ENCODE peak calls at places on chromosomes 6 and 20, in six cellular contexts. R is NCI-H1436 treated with DMSO at 0.1 percent for 48 hours, X is D341Med, L is AG20443, F is activated gamma-delta T cell treated with Interleukin-2 at 50 U/mL for 16 hours, P is kidney epithelial cell. D is an unnamed sample.

GRCh38 chr6:13267142-13267621 is 61.2 kb downstream of the TBC1D7 start:
- DNase-seq in R (no peak), X (no peak), L (peak; percentile 49), F (no peak), P (peak; percentile 71), D (no peak)

GRCh38 chr6:63963756-63964315 is 328.2 kb downstream of the PHF3 start:
- DNase-seq in R (no peak), X (peak; percentile 18), L (no peak), F (no peak), P (no peak), D (no peak)

GRCh38 chr6:153872946-153873345 is 166.1 kb upstream of the OPRM1 start:
- DNase-seq in R (no peak), X (no peak), L (no peak), F (no peak), P (peak; percentile 62), D (no peak)

GRCh38 chr20:57061058-57061900 is 205.2 kb downstream of the BMP7 start:
- DNase-seq in R (no peak), X (peak; percentile 73), L (peak; percentile 62), F (no peak), P (no peak), D (no peak)

GRCh38 chr20:6178537-6178936 is 55.7 kb upstream of the FERMT1 start:
- DNase-seq in R (no peak), X (peak; percentile 36), L (no peak), F (no peak), P (peak; percentile 26), D (no peak)

GRCh38 chr6:13380761-13381160 is 52.4 kb upstream of the TBC1D7 start:
- DNase-seq in R (no peak), X (no peak), L (no peak), F (no peak), P (no peak), D (no peak)

GRCh38 chr20:62875419-62876355 is 14.1 kb upstream of the TCFL5 start:
- DNase-seq in R (no peak), X (peak; percentile 84), L (peak; percentile 91), F (no peak), P (no peak), D (no peak)

GRCh38 chr6:36615018-36615761 is 21.0 kb downstream of the SRSF3 start:
- DNase-seq in R (no peak), X (peak; percentile 65), L (peak; percentile 80), F (peak; percentile 17), P (no peak), D (no peak)

GRCh38 chr20:25314497-25315417 is 66.9 kb downstream of the PYGB start:
- DNase-seq in R (no peak), X (no peak), L (no peak), F (no peak), P (no peak), D (no peak)

GRCh38 chr6:128070406-128070805 is 169.5 kb upstream of the THEMIS start:
- DNase-seq in R (no peak), X (no peak), L (no peak), F (no peak), P (no peak), D (no peak)

GRCh38 chr6:158595223-158595622 is 35.3 kb downstream of the TMEM181 start:
- DNase-seq in R (no peak), X (peak; percentile 60), L (no peak), F (no peak), P (no peak), D (no peak)

GRCh38 chr6:30013296-30013922 is 47.7 kb upstream of the POLR1H start:
- DNase-seq in R (no peak), X (peak; percentile 64), L (peak; percentile 55), F (no peak), P (no peak), D (no peak)

GRCh38 chr6:36595168-36595818 is 1.1 kb downstream of the SRSF3 start:
- DNase-seq in R (no peak), X (no peak), L (peak; percentile 45), F (no peak), P (no peak), D (no peak)

GRCh38 chr20:39269031-39269461 is 306.9 kb downstream of the DHX35 start:
- DNase-seq in R (no peak), X (peak; percentile 60), L (peak; percentile 81), F (peak; percentile 4), P (no peak), D (no peak)

GRCh38 chr20:16803965-16804792 is 56.0 kb downstream of the OTOR start:
- DNase-seq in R (peak; percentile 32), X (peak; percentile 76), L (peak; percentile 77), F (peak; percentile 9), P (no peak), D (no peak)

GRCh38 chr6:10434235-10434634 is 19.4 kb upstream of the TFAP2A start:
- DNase-seq in R (no peak), X (no peak), L (no peak), F (no peak), P (no peak), D (no peak)

GRCh38 chr6:85236636-85237035 is 213.2 kb upstream of the NT5E start:
- DNase-seq in R (no peak), X (no peak), L (no peak), F (no peak), P (no peak), D (no peak)

D was measured in epithelial cell of proximal tubule.